ENCODE peak calls at places on chromosomes 12 and 14, in nine cellular contexts. U is nephron progenitor cell, P is GM23338, J is left ventricle myocardium inferior, V is mucosa of descending colon, B is transverse colon, L is H9, T is epithelial cell of esophagus, Y is cardiac fibroblast. W is an unnamed sample.

GRCh38 chr14:104143071-104143470 is 4.7 kb downstream of the KIF26A start:
- DNase-seq in U (peak), P (no peak), J (no peak), V (peak), B (no peak), L (peak), T (no peak), Y (no peak), W (peak)

GRCh38 chr14:70078329-70078728 is 110.4 kb downstream of the SLC8A3 start:
- DNase-seq in U (no peak), P (no peak), J (no peak), V (no peak), B (no peak), L (no peak), T (no peak), Y (no peak), W (no peak)

GRCh38 chr12:115374480-115375187 is 690.7 kb upstream of the TBX3 start:
- DNase-seq in U (no peak), P (no peak), J (no peak), V (no peak), B (no peak), L (no peak), T (peak), Y (no peak), W (no peak)

GRCh38 chr12:77995436-77996167 is 164.9 kb downstream of the NAV3 start:
- DNase-seq in U (no peak), P (no peak), J (no peak), V (no peak), B (no peak), L (no peak), T (peak), Y (peak), W (no peak)

GRCh38 chr14:70317091-70317968 is 42.2 kb downstream of the COX16 start:
- DNase-seq in U (no peak), P (no peak), J (no peak), V (no peak), B (no peak), L (peak), T (no peak), Y (no peak), W (no peak)

GRCh38 chr12:109358154-109358869 is 10.6 kb downstream of the MYO1H start:
- DNase-seq in U (no peak), P (no peak), J (no peak), V (no peak), B (no peak), L (no peak), T (no peak), Y (peak), W (no peak)

GRCh38 chr12:119011231-119011630 is 29.9 kb downstream of the SRRM4 start:
- DNase-seq in U (no peak), P (no peak), J (no peak), V (no peak), B (no peak), L (peak), T (no peak), Y (no peak), W (no peak)

GRCh38 chr12:100468126-100468525 is 5.5 kb upstream of the NR1H4 start:
- DNase-seq in U (no peak), P (no peak), J (no peak), V (no peak), B (no peak), L (no peak), T (no peak), Y (no peak), W (no peak)

GRCh38 chr12:23887055-23887835 is 62.2 kb downstream of the SOX5 start:
- DNase-seq in U (no peak), P (no peak), J (no peak), V (no peak), B (no peak), L (no peak), T (peak), Y (peak), W (no peak)

GRCh38 chr12:104469066-104469465 is 12.3 kb downstream of the CHST11 start:
- DNase-seq in U (no peak), P (no peak), J (no peak), V (no peak), B (no peak), L (no peak), T (no peak), Y (no peak), W (no peak)

DNA sequence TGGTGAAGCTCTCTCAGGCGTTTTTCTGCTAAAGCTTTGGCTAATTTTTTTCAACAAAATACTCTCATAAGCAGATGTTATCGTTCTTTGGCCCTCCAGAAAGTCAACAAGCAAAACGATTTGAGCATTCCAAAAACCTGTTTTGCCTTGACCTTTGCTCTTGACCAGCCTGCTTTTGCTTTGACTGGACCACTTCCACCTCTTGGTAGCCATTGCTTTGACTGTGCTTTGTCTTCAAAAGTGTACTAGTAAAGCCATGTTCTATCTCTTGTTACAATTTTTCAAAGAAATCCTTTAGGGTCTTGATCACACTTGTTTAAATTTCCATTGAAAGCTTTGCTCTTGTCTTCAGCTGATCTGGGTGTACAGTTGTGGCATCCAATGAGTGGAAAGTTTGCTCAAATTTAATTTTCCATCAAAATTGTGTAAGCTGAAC is 10.7 kb upstream of the ARID4A start:
- DNase-seq in U (no peak), P (no peak), J (no peak), V (no peak), B (no peak), L (no peak), T (no peak), Y (no peak), W (no peak)
- TF ChIP-seq CTCF in U (no peak), P (no peak), J (no peak), V (no peak), B (no peak), L (no peak), T (no peak), Y (no peak), W (no peak)

GRCh38 chr14:39040529-39040928 is 62.5 kb downstream of the SEC23A start:
- DNase-seq in U (no peak), P (no peak), J (no peak), V (no peak), B (no peak), L (no peak), T (no peak), Y (no peak), W (no peak)

GRCh38 chr14:39035336-39035735 is 67.7 kb downstream of the SEC23A start:
- DNase-seq in U (no peak), P (no peak), J (no peak), V (no peak), B (no peak), L (no peak), T (no peak), Y (no peak), W (no peak)

GRCh38 chr14:39034481-39035296 is 68.3 kb downstream of the SEC23A start:
- DNase-seq in U (peak), P (peak), J (no peak), V (no peak), B (no peak), L (no peak), T (peak), Y (peak), W (no peak)

GRCh38 chr14:39036760-39037159 is 66.3 kb downstream of the SEC23A start:
- DNase-seq in U (no peak), P (no peak), J (no peak), V (no peak), B (no peak), L (no peak), T (no peak), Y (no peak), W (no peak)

DNA sequence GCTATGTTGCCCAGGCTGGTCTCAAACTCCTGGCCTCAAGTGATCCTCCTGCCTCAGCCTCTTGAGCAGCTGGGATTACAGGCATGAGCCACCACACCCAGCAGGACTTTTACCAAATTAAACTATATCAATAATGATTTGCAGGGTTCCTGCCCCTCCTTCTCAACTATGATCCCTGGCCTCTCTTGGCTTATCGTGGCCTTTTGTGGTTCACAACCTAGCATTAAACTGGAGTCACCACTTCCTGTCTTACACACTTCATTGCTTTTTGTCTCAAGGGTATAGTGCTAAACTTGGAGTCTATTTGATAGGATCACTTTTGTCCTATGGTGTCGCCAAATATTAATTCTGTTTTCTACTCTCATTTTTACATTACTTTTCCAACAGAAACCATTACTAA is 64.5 kb downstream of the SEC23A start:
- DNase-seq in U (no peak), P (no peak), J (no peak), V (no peak), B (no peak), L (no peak), T (no peak), Y (no peak), W (no peak)
- TF ChIP-seq CTCF in U (no peak), P (no peak), J (no peak), V (no peak), B (no peak), L (no peak), T (no peak), Y (no peak), W (no peak)

GRCh38 chr12:48980389-48980952 is 2.3 kb downstream of the WNT1 start:
- DNase-seq in U (no peak), P (peak), J (no peak), V (peak), B (peak), L (peak), T (no peak), Y (no peak), W (no peak)

GRCh38 chr12:48977290-48978281 is 536 bp upstream of the WNT1 start:
- DNase-seq in U (peak), P (peak), J (no peak), V (peak), B (peak), L (peak), T (peak), Y (peak), W (peak)

GRCh38 chr12:48978741-48979601 is 849 bp downstream of the WNT1 start:
- DNase-seq in U (no peak), P (no peak), J (no peak), V (no peak), B (no peak), L (no peak), T (no peak), Y (no peak), W (no peak)

GRCh38 chr12:48979602-48980388 is 1.7 kb downstream of the WNT1 start:
- DNase-seq in U (no peak), P (peak), J (no peak), V (peak), B (peak), L (peak), T (no peak), Y (no peak), W (no peak)

DNA sequence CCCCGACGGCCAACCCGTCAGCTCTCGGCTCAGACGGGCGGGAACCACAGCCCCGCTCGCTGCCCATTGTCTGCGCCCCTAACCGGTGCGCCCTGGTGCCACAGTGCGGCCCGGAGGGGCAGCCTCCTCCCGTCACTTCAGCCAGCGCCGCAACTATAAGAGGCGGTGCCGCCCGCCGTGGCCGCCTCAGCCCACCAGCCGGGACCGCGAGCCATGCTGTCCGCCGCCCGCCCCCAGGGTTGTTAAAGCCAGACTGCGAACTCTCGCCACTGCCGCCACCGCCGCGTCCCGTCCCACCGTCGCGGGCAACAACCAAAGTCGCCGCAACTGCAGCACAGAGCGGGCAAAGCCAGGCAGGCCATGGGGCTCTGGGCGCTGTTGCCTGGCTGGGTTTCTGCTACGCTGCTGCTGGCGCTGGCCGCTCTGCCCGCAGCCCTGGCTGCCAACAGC is at the start of gene WNT1:
- DNase-seq in U (peak), P (no peak), J (no peak), V (peak), B (no peak), L (no peak), T (no peak), Y (no peak), W (no peak)
- TF ChIP-seq CTCF in U (peak), P (no peak), J (peak), V (no peak), B (no peak), L (peak), T (no peak), Y (no peak), W (no peak)

DNA sequence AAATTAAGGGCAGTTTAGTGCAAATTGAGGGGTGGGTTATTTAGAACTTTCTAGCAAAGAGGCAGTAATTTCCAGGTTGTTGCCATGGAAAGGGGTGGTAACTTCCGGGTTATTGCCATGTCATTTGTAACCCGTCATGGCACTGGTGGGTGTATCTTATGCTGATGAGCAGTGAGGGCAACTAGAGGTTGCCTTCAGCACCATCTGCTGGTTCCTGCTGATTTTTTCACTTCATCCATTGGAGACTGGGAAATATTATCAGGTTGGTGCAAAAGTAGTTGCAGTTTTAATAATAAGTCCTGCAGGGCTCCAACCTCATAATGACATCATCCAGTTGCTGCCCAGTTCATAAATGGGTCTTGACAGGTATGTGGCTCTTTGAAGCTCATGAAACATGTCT is 24.4 kb upstream of the SERPINA4 start:
- DNase-seq in U (no peak), P (peak), J (no peak), V (no peak), B (no peak), L (no peak), T (peak), Y (peak), W (no peak)
- TF ChIP-seq CTCF in U (no peak), P (peak), J (no peak), V (no peak), B (no peak), L (peak), T (peak), Y (no peak), W (peak)

GRCh38 chr14:53621986-53622385 is 334.6 kb downstream of the BMP4 start:
- DNase-seq in U (no peak), P (no peak), J (no peak), V (no peak), B (no peak), L (no peak), T (no peak), Y (no peak), W (no peak)
- TF ChIP-seq CTCF in U (no peak), P (no peak), J (no peak), V (no peak), B (no peak), L (no peak), T (no peak), Y (no peak), W (no peak)

DNA sequence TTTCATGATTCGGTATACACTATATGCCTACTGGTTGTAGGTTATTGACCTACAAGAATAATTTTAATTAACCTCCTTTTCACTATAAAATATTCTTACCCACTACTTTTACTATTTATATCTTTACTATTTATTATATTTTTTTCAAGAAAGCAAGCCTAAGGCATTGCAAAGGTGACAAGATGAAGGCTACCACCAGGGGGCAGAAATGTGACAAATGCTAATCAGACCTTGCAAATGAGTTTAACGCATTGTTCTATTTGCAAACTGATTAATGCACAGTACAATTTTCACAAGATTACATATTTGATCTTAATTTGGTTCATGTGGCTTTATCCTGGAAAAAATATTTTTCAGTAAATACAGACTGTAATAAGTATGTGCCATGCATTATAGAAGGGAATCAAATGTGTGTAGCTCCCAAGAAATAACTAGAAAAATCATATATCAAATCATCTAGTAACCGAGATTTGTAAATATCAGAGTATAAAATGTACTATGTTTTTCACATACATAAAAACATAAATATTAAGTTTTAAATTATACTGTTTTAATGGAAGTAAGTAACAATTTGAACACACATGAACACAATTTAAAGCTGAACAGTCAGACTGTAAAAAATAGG is 107.0 kb downstream of the ADAMTS20 start:
- DNase-seq in U (peak), P (peak), J (no peak), V (no peak), B (peak), L (peak), T (peak), Y (peak), W (no peak)
- TF ChIP-seq CTCF in U (peak), P (peak), J (peak), V (peak), B (peak), L (peak), T (peak), Y (peak), W (peak)

DNA sequence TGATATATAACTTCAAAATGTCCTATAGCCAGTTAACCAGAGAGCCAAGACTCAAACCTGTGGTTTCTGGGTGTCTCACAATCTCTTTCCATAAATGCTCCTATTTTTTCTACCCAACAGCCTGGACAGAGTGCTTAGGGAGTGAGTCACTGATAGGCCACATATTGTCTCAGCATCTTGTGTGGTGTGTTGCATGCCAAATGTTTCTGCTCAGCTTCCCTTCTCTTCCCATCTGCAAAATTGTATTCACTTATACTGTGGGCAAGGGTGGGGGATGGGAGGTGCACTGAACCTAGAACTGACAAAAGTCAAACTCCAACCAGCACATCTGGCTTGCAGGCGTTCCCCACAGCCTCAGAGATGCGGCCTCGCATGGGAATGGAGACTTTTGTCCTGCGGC is 123.3 kb downstream of the KCNA5 start:
- DNase-seq in U (no peak), P (no peak), J (no peak), V (no peak), B (no peak), L (no peak), T (peak), Y (peak), W (no peak)
- TF ChIP-seq CTCF in U (no peak), P (no peak), J (no peak), V (no peak), B (no peak), L (no peak), T (no peak), Y (no peak), W (no peak)

GRCh38 chr12:32284561-32284960 is 114.8 kb upstream of the FGD4 start:
- DNase-seq in U (no peak), P (peak), J (no peak), V (no peak), B (no peak), L (no peak), T (no peak), Y (no peak), W (no peak)

GRCh38 chr12:32290411-32290810 is 108.9 kb upstream of the FGD4 start:
- DNase-seq in U (no peak), P (peak), J (no peak), V (no peak), B (no peak), L (no peak), T (peak), Y (peak), W (no peak)

GRCh38 chr12:32281098-32281497 is 118.3 kb upstream of the FGD4 start:
- DNase-seq in U (no peak), P (no peak), J (no peak), V (no peak), B (no peak), L (no peak), T (no peak), Y (no peak), W (no peak)

GRCh38 chr12:32285484-32285883 is 113.9 kb upstream of the FGD4 start:
- DNase-seq in U (no peak), P (peak), J (no peak), V (no peak), B (no peak), L (no peak), T (no peak), Y (no peak), W (no peak)
- TF ChIP-seq CTCF in U (no peak), P (no peak), J (no peak), V (no peak), B (no peak), L (no peak), T (no peak), Y (no peak), W (no peak)

GRCh38 chr14:99188721-99189120 is 83.3 kb downstream of the BCL11B start:
- DNase-seq in U (no peak), P (peak), J (no peak), V (no peak), B (no peak), L (peak), T (no peak), Y (no peak), W (no peak)
- TF ChIP-seq CTCF in U (peak), P (peak), J (no peak), V (no peak), B (no peak), L (peak), T (no peak), Y (no peak), W (no peak)

GRCh38 chr14:103030741-103031565 is 26.4 kb downstream of the CDC42BPB start:
- DNase-seq in U (no peak), P (no peak), J (no peak), V (no peak), B (no peak), L (no peak), T (no peak), Y (no peak), W (no peak)

GRCh38 chr14:103029936-103030335 is 27.4 kb downstream of the CDC42BPB start:
- DNase-seq in U (no peak), P (no peak), J (no peak), V (no peak), B (no peak), L (no peak), T (no peak), Y (no peak), W (no peak)

GRCh38 chr14:103033744-103034143 is 23.6 kb downstream of the CDC42BPB start:
- DNase-seq in U (no peak), P (no peak), J (no peak), V (no peak), B (peak), L (no peak), T (no peak), Y (no peak), W (no peak)

GRCh38 chr14:103031566-103031911 is 25.8 kb downstream of the CDC42BPB start:
- DNase-seq in U (no peak), P (no peak), J (no peak), V (no peak), B (no peak), L (no peak), T (peak), Y (no peak), W (no peak)

GRCh38 chr14:103031956-103032355 is 25.4 kb downstream of the CDC42BPB start:
- DNase-seq in U (no peak), P (peak), J (no peak), V (no peak), B (peak), L (no peak), T (peak), Y (no peak), W (no peak)
- TF ChIP-seq CTCF in U (no peak), P (peak), J (peak), V (no peak), B (peak), L (peak), T (peak), Y (no peak), W (peak)

W was measured in kidney.